ENCODE peak calls at places on chromosomes 2 and 18, in four cellular contexts. W is HepG2, B is K562, O is GM12878. N is an unnamed sample.

GRCh38 chr2:109135572-109136185 is 6.7 kb downstream of the SH3RF3 start:
- DNase-seq in W (no peak), B (no peak), O (no peak), N (no peak)

GRCh38 chr2:240319855-240320560 is 115.5 kb upstream of the GPC1 start:
- DNase-seq in W (no peak), B (no peak), O (no peak), N (no peak)

GRCh38 chr2:147628971-147629421 is 215.8 kb upstream of the ACVR2A start:
- DNase-seq in W (no peak), B (no peak), O (no peak), N (no peak)

GRCh38 chr18:63878343-63878742 is 9.2 kb upstream of the SERPINB2 start:
- DNase-seq in W (no peak), B (no peak), O (no peak), N (no peak)

GRCh38 chr2:240816584-240817495 is 3.2 kb downstream of the KIF1A start:
- DNase-seq in W (no peak), B (no peak), O (no peak), N (no peak)

GRCh38 chr18:55497825-55498403 is 90.1 kb downstream of the TCF4 start:
- DNase-seq in W (no peak), B (no peak), O (no peak), N (no peak)

GRCh38 chr2:99492721-99493120 is 2.9 kb upstream of the REV1 start:
- DNase-seq in W (no peak), B (no peak), O (no peak), N (no peak)

GRCh38 chr18:50287028-50287440 is 458 bp downstream of the CXXC1 start:
- DNase-seq in W (no peak), B (peak; percentile 29), O (no peak), N (no peak)

GRCh38 chr18:57794951-57795728 is 8.0 kb downstream of the ATP8B1 start:
- DNase-seq in W (no peak), B (no peak), O (no peak), N (no peak)

DNA sequence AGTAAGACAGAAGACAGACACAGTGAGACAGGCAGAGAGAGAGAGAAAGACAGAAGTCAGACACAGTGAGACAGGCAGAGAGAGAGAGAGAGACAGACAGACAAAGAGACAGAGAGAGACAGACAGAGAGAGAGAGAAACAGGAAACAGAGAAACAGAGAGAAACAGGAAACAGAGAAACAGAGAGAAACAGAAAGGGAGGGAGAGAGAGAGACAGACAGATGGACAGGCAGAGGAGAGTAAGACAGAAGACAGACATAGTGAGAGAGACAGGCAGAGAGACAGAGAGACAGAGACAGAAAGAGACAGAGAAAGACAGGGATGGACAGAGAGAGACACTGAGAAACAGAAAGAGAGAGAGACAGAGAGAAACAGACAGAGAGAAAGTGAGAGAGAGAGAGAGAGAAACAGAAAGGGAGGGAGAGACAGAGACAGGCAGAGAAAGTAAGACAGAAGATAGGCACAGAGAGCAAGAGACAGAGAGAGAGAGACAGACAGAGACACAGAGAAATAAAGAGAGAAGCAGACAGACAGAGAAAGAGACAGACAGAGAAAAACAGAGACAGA is 109.3 kb upstream of the ANKRD30BL start:
- DNase-seq in W (no peak), B (no peak), O (no peak), N (no peak)
- TF ChIP-seq EZH2 in W (no peak), B (no peak), O (no peak), N (no peak)

DNA sequence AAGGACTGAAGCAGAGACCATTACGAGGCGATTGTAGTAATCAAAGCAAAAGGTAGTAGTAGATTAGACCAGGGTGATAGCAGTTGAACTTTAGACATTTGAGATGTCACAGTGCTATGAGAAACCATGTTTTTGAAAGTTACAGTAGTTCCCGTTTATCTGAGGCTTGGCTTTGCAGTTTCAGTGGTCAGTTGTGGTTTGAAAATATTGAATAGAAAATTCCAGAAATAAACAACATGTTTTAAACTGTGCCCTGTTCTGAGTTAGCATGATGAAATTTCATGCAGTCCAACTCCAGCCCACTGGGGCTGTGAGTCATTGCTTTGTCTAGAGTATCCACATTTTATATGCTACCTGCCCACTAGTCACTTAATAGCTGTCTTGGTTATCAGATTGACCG is 47.5 kb downstream of the ZNF638 start:
- DNase-seq in W (no peak), B (peak; percentile 15), O (no peak), N (no peak)
- TF ChIP-seq GABPA in W (no peak), B (no peak), O (no peak), N (no peak)

GRCh38 chr2:215718426-215718825 is 282.6 kb upstream of the FN1 start:
- DNase-seq in W (no peak), B (no peak), O (no peak), N (no peak)
- H3K4me3 ChIP-seq in W (no peak overlapping the region), B (no peak overlapping the region), O (no peak overlapping the region), N (no peak overlapping the region)

GRCh38 chr2:52112141-52112540 is 1080.2 kb upstream of the NRXN1 start:
- DNase-seq in W (no peak), B (no peak), O (no peak), N (no peak)

GRCh38 chr2:52115750-52116149 is 1083.8 kb upstream of the NRXN1 start:
- DNase-seq in W (no peak), B (no peak), O (no peak), N (no peak)

GRCh38 chr2:52117299-52117698 is 1085.4 kb upstream of the NRXN1 start:
- DNase-seq in W (no peak), B (no peak), O (no peak), N (no peak)

DNA sequence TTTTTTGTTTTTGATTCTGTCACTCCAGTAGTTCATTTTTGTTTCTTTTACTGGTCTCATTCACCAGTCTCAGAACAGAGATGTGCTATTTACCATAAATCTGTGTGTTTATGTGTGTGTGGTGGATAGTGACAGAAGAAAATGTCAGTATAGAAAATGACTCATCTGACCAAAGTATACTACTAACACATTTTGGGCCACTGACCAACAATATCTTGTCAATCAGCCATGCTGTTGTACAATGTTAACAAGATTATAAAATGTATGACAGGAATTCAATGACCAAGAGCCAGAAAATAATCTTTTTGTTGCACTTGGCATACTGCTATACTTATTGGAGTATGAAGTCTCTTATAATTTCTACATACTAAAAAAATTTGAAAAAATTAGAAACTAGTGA is 1081.4 kb upstream of the NRXN1 start:
- DNase-seq in W (no peak), B (no peak), O (no peak), N (no peak)
- TF ChIP-seq EZH2 in W (no peak), B (no peak), O (no peak), N (no peak)

N was measured in H1.